ENCODE peak calls at places on chromosome 5, in five cellular contexts. One of them, this sample, is unnamed.

GRCh38 chr5:155085282-155085990 is 71.9 kb downstream of the KIF4B start:
- DNase-seq in activated effector memory CD4-positive, alpha-beta T cell treated with anti-CD3 and anti-CD28 coated beads, Interleukin-2, amount 50 U/mL, for 16 hours: no peak
- DNase-seq in stimulated activated CD8-positive, alpha-beta memory T cell treated with anti-CD3 and anti-CD28 coated beads, Interleukin-15, amount 100 ng/mL, for 1 hour: no peak
- DNase-seq in Calu3: no peak
- DNase-seq in ACHN: no peak
- DNase-seq in this sample: no peak

GRCh38 chr5:140287776-140288521 is 15.0 kb downstream of the PFDN1 start:
- DNase-seq in activated effector memory CD4-positive, alpha-beta T cell treated with anti-CD3 and anti-CD28 coated beads, Interleukin-2, amount 50 U/mL, for 16 hours: no peak
- DNase-seq in stimulated activated CD8-positive, alpha-beta memory T cell treated with anti-CD3 and anti-CD28 coated beads, Interleukin-15, amount 100 ng/mL, for 1 hour: no peak
- DNase-seq in Calu3: no peak
- DNase-seq in ACHN: no peak
- DNase-seq in this sample: no peak

GRCh38 chr5:157189223-157189622 is 8.6 kb downstream of the ITK start:
- DNase-seq in activated effector memory CD4-positive, alpha-beta T cell treated with anti-CD3 and anti-CD28 coated beads, Interleukin-2, amount 50 U/mL, for 16 hours: peak; percentile 81
- DNase-seq in stimulated activated CD8-positive, alpha-beta memory T cell treated with anti-CD3 and anti-CD28 coated beads, Interleukin-15, amount 100 ng/mL, for 1 hour: no peak
- DNase-seq in Calu3: no peak
- DNase-seq in ACHN: no peak
- DNase-seq in this sample: no peak

GRCh38 chr5:78809444-78809843 is 160.9 kb upstream of the LHFPL2 start:
- DNase-seq in activated effector memory CD4-positive, alpha-beta T cell treated with anti-CD3 and anti-CD28 coated beads, Interleukin-2, amount 50 U/mL, for 16 hours: no peak
- DNase-seq in stimulated activated CD8-positive, alpha-beta memory T cell treated with anti-CD3 and anti-CD28 coated beads, Interleukin-15, amount 100 ng/mL, for 1 hour: no peak
- DNase-seq in Calu3: no peak
- DNase-seq in ACHN: no peak
- DNase-seq in this sample: no peak

GRCh38 chr5:15533124-15533893 is 33.3 kb downstream of the FBXL7 start:
- DNase-seq in activated effector memory CD4-positive, alpha-beta T cell treated with anti-CD3 and anti-CD28 coated beads, Interleukin-2, amount 50 U/mL, for 16 hours: no peak
- DNase-seq in stimulated activated CD8-positive, alpha-beta memory T cell treated with anti-CD3 and anti-CD28 coated beads, Interleukin-15, amount 100 ng/mL, for 1 hour: no peak
- DNase-seq in Calu3: no peak
- DNase-seq in ACHN: no peak
- DNase-seq in this sample: no peak

GRCh38 chr5:59036274-59036961 is 453.5 kb downstream of the RAB3C start:
- DNase-seq in activated effector memory CD4-positive, alpha-beta T cell treated with anti-CD3 and anti-CD28 coated beads, Interleukin-2, amount 50 U/mL, for 16 hours: peak; percentile 67
- DNase-seq in stimulated activated CD8-positive, alpha-beta memory T cell treated with anti-CD3 and anti-CD28 coated beads, Interleukin-15, amount 100 ng/mL, for 1 hour: no peak
- DNase-seq in Calu3: peak; percentile 17
- DNase-seq in ACHN: peak; percentile 46
- DNase-seq in this sample: peak; percentile 91

GRCh38 chr5:5373351-5374033 is 49.0 kb upstream of the ICE1 start:
- DNase-seq in activated effector memory CD4-positive, alpha-beta T cell treated with anti-CD3 and anti-CD28 coated beads, Interleukin-2, amount 50 U/mL, for 16 hours: no peak
- DNase-seq in stimulated activated CD8-positive, alpha-beta memory T cell treated with anti-CD3 and anti-CD28 coated beads, Interleukin-15, amount 100 ng/mL, for 1 hour: no peak
- DNase-seq in Calu3: no peak
- DNase-seq in ACHN: no peak
- DNase-seq in this sample: no peak

GRCh38 chr5:168301593-168302388 is 10.3 kb downstream of the WWC1 start:
- DNase-seq in activated effector memory CD4-positive, alpha-beta T cell treated with anti-CD3 and anti-CD28 coated beads, Interleukin-2, amount 50 U/mL, for 16 hours: no peak
- DNase-seq in stimulated activated CD8-positive, alpha-beta memory T cell treated with anti-CD3 and anti-CD28 coated beads, Interleukin-15, amount 100 ng/mL, for 1 hour: no peak
- DNase-seq in Calu3: peak; percentile 90
- DNase-seq in ACHN: peak; percentile 82
- DNase-seq in this sample: peak; percentile 32

GRCh38 chr5:7878381-7878873 is 9.5 kb downstream of the MTRR start:
- DNase-seq in activated effector memory CD4-positive, alpha-beta T cell treated with anti-CD3 and anti-CD28 coated beads, Interleukin-2, amount 50 U/mL, for 16 hours: no peak
- DNase-seq in stimulated activated CD8-positive, alpha-beta memory T cell treated with anti-CD3 and anti-CD28 coated beads, Interleukin-15, amount 100 ng/mL, for 1 hour: no peak
- DNase-seq in Calu3: no peak
- DNase-seq in ACHN: peak; percentile 19
- DNase-seq in this sample: no peak